ENCODE peak calls at places on chromosomes 2 and 18, in seven cellular contexts. H is K562, Y is A549, G is SK-N-SH, D is HepG2, I is H1, U is GM12878. X is an unnamed sample.
A peak's percentile ranks its signal among the peaks of the same experiment; 100 is the strongest.

GRCh38 chr2:165864353-165864752 is 70.3 kb upstream of the GALNT3 start:
- DNase-seq in H (no peak), Y (no peak), G (peak; percentile 42), D (no peak), I (no peak), U (no peak), X (no peak)

GRCh38 chr2:159030674-159031380 is 62.4 kb downstream of the TANC1 start:
- DNase-seq in H (peak; percentile 36), Y (peak; percentile 47), G (peak; percentile 59), D (peak; percentile 10), I (no peak), U (no peak), X (peak; percentile 83)

GRCh38 chr2:108621087-108621559 is 86.9 kb downstream of the LIMS1 start:
- DNase-seq in H (peak; percentile 52), Y (peak; percentile 56), G (no peak), D (no peak), I (peak; percentile 58), U (no peak), X (peak; percentile 46)

GRCh38 chr2:98578231-98578630 is 30.1 kb downstream of the COA5 start:
- DNase-seq in H (no peak), Y (no peak), G (no peak), D (no peak), I (no peak), U (no peak), X (no peak)

GRCh38 chr18:6557470-6558245 is 142.9 kb upstream of the L3MBTL4 start:
- DNase-seq in H (no peak), Y (no peak), G (peak; percentile 78), D (no peak), I (no peak), U (no peak), X (no peak)

GRCh38 chr18:14974088-14974487 is 226.1 kb downstream of the ANKRD30B start:
- DNase-seq in H (no peak), Y (no peak), G (no peak), D (no peak), I (no peak), U (no peak), X (no peak)

GRCh38 chr2:131425191-131426021 is 50.5 kb upstream of the TUBA3D start:
- DNase-seq in H (no peak), Y (no peak), G (peak; percentile 69), D (no peak), I (no peak), U (no peak), X (no peak)

GRCh38 chr2:175750195-175750594 is 251.9 kb downstream of the LNPK start:
- DNase-seq in H (no peak), Y (no peak), G (no peak), D (peak; percentile 64), I (no peak), U (no peak), X (no peak)

GRCh38 chr18:77074431-77074830 is 58.2 kb downstream of the MBP start:
- DNase-seq in H (no peak), Y (no peak), G (no peak), D (no peak), I (no peak), U (no peak), X (no peak)

GRCh38 chr2:37858197-37858711 is 66.8 kb upstream of the RMDN2 start:
- DNase-seq in H (no peak), Y (peak; percentile 19), G (no peak), D (no peak), I (no peak), U (no peak), X (peak; percentile 77)

GRCh38 chr2:230885467-230886130 is 20.9 kb downstream of the ITM2C start:
- DNase-seq in H (no peak), Y (no peak), G (peak; percentile 83), D (no peak), I (peak; percentile 68), U (no peak), X (peak; percentile 75)

GRCh38 chr2:10772201-10772867 is 40.3 kb downstream of the PDIA6 start:
- DNase-seq in H (no peak), Y (no peak), G (peak; percentile 37), D (no peak), I (no peak), U (no peak), X (no peak)

GRCh38 chr18:58180738-58181353 is 136.8 kb downstream of the NEDD4L start:
- DNase-seq in H (peak; percentile 51), Y (peak; percentile 41), G (peak; percentile 65), D (peak; percentile 37), I (peak; percentile 82), U (no peak), X (peak; percentile 47)
- TF ChIP-seq RFX5 in H (no peak), Y (no peak), G (no peak), D (no peak), I (no peak), U (no peak), X (no peak)

GRCh38 chr2:238288650-238289573 is 502 bp upstream of the PER2 start:
- DNase-seq in H (peak; percentile 87), Y (peak; percentile 99), G (peak; percentile 98), D (peak; percentile 99), I (peak; percentile 98), U (peak; percentile 92), X (peak; percentile 99)

GRCh38 chr2:238286551-238286950 is 1.9 kb downstream of the PER2 start:
- DNase-seq in H (no peak), Y (peak; percentile 63), G (no peak), D (peak; percentile 48), I (no peak), U (no peak), X (peak; percentile 86)

GRCh38 chr2:238286987-238287386 is 1.4 kb downstream of the PER2 start:
- DNase-seq in H (no peak), Y (no peak), G (no peak), D (no peak), I (no peak), U (no peak), X (no peak)

GRCh38 chr2:238289574-238289973 is 1.2 kb upstream of the PER2 start:
- DNase-seq in H (no peak), Y (no peak), G (no peak), D (no peak), I (no peak), U (no peak), X (no peak)

GRCh38 chr2:238287702-238288649 is at the start of gene PER2:
- DNase-seq in H (peak; percentile 45), Y (peak; percentile 91), G (peak; percentile 71), D (peak; percentile 84), I (no peak), U (no peak), X (peak; percentile 90)
- TF ChIP-seq RFX5 in H (peak; percentile 58), Y (peak; percentile 88), G (peak; percentile 24), D (peak; percentile 95), I (no peak), U (peak; percentile 69), X (peak; percentile 81)

GRCh38 chr18:2515408-2515807 is 55.9 kb downstream of the METTL4 start:
- DNase-seq in H (no peak), Y (peak; percentile 31), G (no peak), D (no peak), I (no peak), U (no peak), X (peak; percentile 93)
- TF ChIP-seq RFX5 in H (no peak), Y (no peak), G (no peak), D (no peak), I (no peak), U (no peak), X (no peak)

DNA sequence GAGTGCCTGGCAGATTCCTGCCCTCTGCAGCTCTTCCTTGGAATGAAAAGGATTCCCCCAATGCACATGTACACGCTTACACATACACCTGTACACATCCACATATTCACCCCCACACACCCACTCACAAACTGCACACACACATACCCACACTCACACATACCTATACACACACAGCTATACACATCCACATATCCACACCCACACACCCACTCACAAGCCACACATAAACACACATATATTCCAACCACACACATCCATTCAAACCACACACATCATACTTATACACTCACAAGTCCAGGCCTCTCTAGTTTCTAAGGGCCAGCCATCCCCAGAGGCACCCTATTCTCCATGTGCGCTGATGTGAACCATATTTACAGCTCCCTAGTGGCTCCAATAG is 9.5 kb downstream of the CYRIA start:
- DNase-seq in H (no peak), Y (no peak), G (no peak), D (no peak), I (peak; percentile 34), U (no peak), X (no peak)
- TF ChIP-seq RFX5 in H (no peak), Y (no peak), G (no peak), D (no peak), I (no peak), U (no peak), X (no peak)

DNA sequence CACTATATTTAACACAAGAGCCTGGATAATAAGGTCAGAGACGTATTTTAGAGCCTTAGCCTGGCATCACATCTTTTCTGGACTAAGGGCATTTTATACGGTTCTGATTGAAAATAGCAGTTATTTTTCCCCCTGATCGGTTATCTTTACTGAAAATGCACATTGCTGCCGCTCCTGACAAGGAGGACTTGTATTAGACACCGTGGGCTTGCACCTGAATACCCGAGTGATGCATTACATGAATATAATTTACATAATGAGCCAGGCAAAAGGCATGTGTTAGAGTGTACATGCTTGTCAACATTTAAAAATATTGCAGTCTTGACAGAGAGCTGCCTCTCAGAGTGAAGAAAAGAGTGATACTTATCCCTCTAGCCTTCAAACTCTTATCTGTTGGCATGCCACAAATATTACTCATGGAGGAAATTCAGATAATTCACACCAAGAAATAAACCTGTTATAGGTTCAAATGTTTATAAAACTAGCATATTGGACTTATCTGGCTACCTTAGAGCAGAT is 470.5 kb upstream of the ETAA1 start:
- DNase-seq in H (no peak), Y (no peak), G (no peak), D (no peak), I (no peak), U (no peak), X (no peak)
- TF ChIP-seq RFX5 in H (no peak), Y (no peak), G (no peak), D (no peak), I (no peak), U (no peak), X (no peak)

DNA sequence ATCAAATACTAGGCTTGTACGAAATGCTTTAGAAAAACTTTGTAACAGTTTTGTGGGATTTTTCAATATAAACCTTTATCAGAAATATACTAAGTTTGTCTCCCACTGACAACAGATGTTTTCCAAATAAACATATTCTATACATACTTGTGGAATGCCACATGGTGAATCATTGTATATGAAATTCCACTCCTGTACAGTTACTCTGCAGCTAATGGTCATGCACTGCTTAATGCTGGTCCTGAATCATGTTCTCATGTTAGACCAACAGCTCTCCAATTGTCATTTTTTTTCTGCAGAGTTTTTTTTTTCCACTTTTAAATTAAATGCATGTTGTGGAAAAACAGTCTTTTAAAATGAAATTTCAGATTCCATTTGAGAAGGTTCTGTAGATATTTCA is 90.1 kb downstream of the DPP4 start:
- DNase-seq in H (no peak), Y (no peak), G (no peak), D (no peak), I (no peak), U (no peak), X (peak; percentile 86)
- TF ChIP-seq RFX5 in H (no peak), Y (no peak), G (no peak), D (no peak), I (no peak), U (no peak), X (no peak)